ENCODE peak calls at places on chromosomes 7 and 10, in ten cellular contexts. B is tibial artery; S is progenitor cell of endocrine pancreas; D is T-helper 1 cell; U is bronchial epithelial cell; T is substantia nigra; F is activated naive CD4-positive, alpha-beta T cell treated with anti-CD3 and anti-CD28 coated beads, Interleukin-2, amount 10 ng/mL, durations not matched to agents 7 days and 5 days; Z is fibroblast of villous mesenchyme; P is PC-9; L is dorsolateral prefrontal cortex. N is an unnamed sample.

GRCh38 chr10:124724279-124725027 is 19.7 kb downstream of the FAM53B start:
- DNase-seq in P (no peak), S (no peak), U (no peak), Z (no peak), L (no peak), T (peak), B (peak), D (no peak), F (no peak), N (no peak)

GRCh38 chr7:99121496-99122021 is 22.3 kb downstream of the SMURF1 start:
- DNase-seq in D (no peak), P (no peak), F (no peak), U (no peak), T (no peak), L (no peak), B (peak), Z (peak), S (no peak), N (peak)

GRCh38 chr7:77498659-77499379 is 38.3 kb upstream of the PTPN12 start:
- DNase-seq in L (no peak), F (no peak), D (no peak), T (no peak), B (no peak), P (no peak), U (no peak), S (no peak), Z (no peak), N (no peak)

GRCh38 chr7:44489955-44490350 is 505 bp downstream of the NUDCD3 start:
- DNase-seq in T (no peak), P (no peak), B (no peak), F (peak), Z (peak), D (no peak), U (peak), S (no peak), L (peak), N (peak)

GRCh38 chr7:74525881-74526280 is 72.2 kb downstream of the GTF2IRD1 start:
- DNase-seq in S (no peak), T (no peak), D (no peak), B (no peak), F (no peak), Z (no peak), U (peak), L (no peak), P (peak), N (no peak)

GRCh38 chr10:84405662-84406061 is 77.3 kb downstream of the CCSER2 start:
- DNase-seq in T (no peak), L (no peak), Z (no peak), F (no peak), S (no peak), B (no peak), D (peak), P (no peak), U (no peak), N (no peak)

GRCh38 chr10:119465085-119465484 is 77.4 kb downstream of the RGS10 start:
- DNase-seq in L (no peak), S (no peak), D (no peak), T (no peak), B (no peak), P (no peak), Z (no peak), U (no peak), F (no peak), N (no peak)

GRCh38 chr7:100087055-100087750 is 1.6 kb upstream of the COPS6 start:
- DNase-seq in Z (peak), P (no peak), D (no peak), B (no peak), U (peak), F (no peak), L (no peak), T (no peak), S (no peak), N (peak)

GRCh38 chr7:151251926-151252835 is 3.7 kb upstream of the SMARCD3 start:
- DNase-seq in B (peak), F (no peak), L (peak), S (peak), P (peak), T (peak), D (no peak), Z (peak), U (peak), N (peak)

GRCh38 chr10:93261961-93262610 is 188.4 kb downstream of the CYP26A1 start:
- DNase-seq in P (no peak), S (no peak), T (no peak), D (no peak), Z (no peak), L (no peak), U (peak), B (no peak), F (no peak), N (peak)